ENCODE peak calls at places on chromosomes 1 and 21, in five cellular contexts. A is B cell, J is cardiac fibroblast, Q is Peyer's patch, W is activated B cell treated with CpG ODN at 0.5 μM for 24 hours. H is an unnamed sample.

GRCh38 chr1:156652131-156652991 is 10.4 kb downstream of the BCAN start:
- DNase-seq in A (no peak), J (peak; percentile 47), Q (no peak), W (no peak), H (peak; percentile 18)

GRCh38 chr21:32524010-32524719 is 61.2 kb downstream of the TCP10L start:
- DNase-seq in A (no peak), J (peak; percentile 92), Q (no peak), W (no peak), H (peak; percentile 86)

GRCh38 chr21:37921091-37921490 is 4.8 kb upstream of the KCNJ6 start:
- DNase-seq in A (no peak), J (no peak), Q (no peak), W (no peak), H (no peak)

GRCh38 chr1:86581250-86581649 is 34.4 kb downstream of the CLCA4 start:
- DNase-seq in A (no peak), J (no peak), Q (no peak), W (no peak), H (no peak)

GRCh38 chr1:172674831-172675613 is 16.1 kb downstream of the FASLG start:
- DNase-seq in A (no peak), J (no peak), Q (no peak), W (no peak), H (peak; percentile 50)

GRCh38 chr21:31556662-31557061 is 102.8 kb upstream of the SOD1 start:
- DNase-seq in A (no peak), J (no peak), Q (no peak), W (no peak), H (no peak)

GRCh38 chr1:1086911-1087341 is 12.8 kb upstream of the RNF223 start:
- DNase-seq in A (peak; percentile 40), J (no peak), Q (peak; percentile 42), W (no peak), H (no peak)

GRCh38 chr21:17454315-17455027 is 58.4 kb upstream of the CXADR start:
- DNase-seq in A (no peak), J (peak; percentile 82), Q (no peak), W (no peak), H (peak; percentile 86)

GRCh38 chr1:17214876-17215544 is 10.1 kb downstream of the PADI1 start:
- DNase-seq in A (no peak), J (no peak), Q (no peak), W (no peak), H (no peak)

GRCh38 chr1:159817276-159818041 is 9.2 kb upstream of the SLAMF8 start:
- DNase-seq in A (no peak), J (no peak), Q (no peak), W (no peak), H (no peak)

GRCh38 chr1:180502361-180503273 is at the start of gene ACBD6:
- DNase-seq in A (peak; percentile 92), J (peak; percentile 90), Q (peak; percentile 90), W (peak; percentile 82), H (peak; percentile 86)

GRCh38 chr1:248592655-248593054 is 4.8 kb downstream of the OR2T10 start:
- DNase-seq in A (no peak), J (no peak), Q (no peak), W (no peak), H (no peak)

GRCh38 chr1:115302390-115302961 is 35.6 kb downstream of the NGF start:
- DNase-seq in A (no peak), J (peak; percentile 86), Q (no peak), W (no peak), H (peak; percentile 97)

GRCh38 chr1:183822081-183822611 is 17.2 kb downstream of the RGL1 start:
- DNase-seq in A (no peak), J (peak; percentile 68), Q (no peak), W (no peak), H (peak; percentile 89)

GRCh38 chr21:46622226-46622625 is 13.2 kb upstream of the PRMT2 start:
- DNase-seq in A (no peak), J (peak; percentile 15), Q (no peak), W (no peak), H (no peak)

GRCh38 chr1:217273866-217274265 is 357.0 kb downstream of the GPATCH2 start:
- DNase-seq in A (no peak), J (peak; percentile 60), Q (no peak), W (no peak), H (peak; percentile 12)

GRCh38 chr1:57770772-57771171 is 346.9 kb upstream of the DAB1 start:
- DNase-seq in A (no peak), J (peak; percentile 3), Q (no peak), W (no peak), H (no peak)

GRCh38 chr1:181189245-181189644 is 100.7 kb downstream of the IER5 start:
- DNase-seq in A (no peak), J (no peak), Q (no peak), W (no peak), H (no peak)

GRCh38 chr1:1088036-1088800 is 14.1 kb upstream of the RNF223 start:
- DNase-seq in A (peak; percentile 67), J (no peak), Q (peak; percentile 30), W (no peak), H (no peak)

GRCh38 chr1:19547814-19548213 is 62.5 kb upstream of the CAPZB start:
- DNase-seq in A (no peak), J (no peak), Q (no peak), W (no peak), H (no peak)

GRCh38 chr1:229579101-229579651 is 20.7 kb upstream of the ABCB10 start:
- DNase-seq in A (peak; percentile 57), J (peak; percentile 63), Q (no peak), W (no peak), H (peak; percentile 12)

GRCh38 chr1:20099533-20099932 is 19.8 kb downstream of the PLA2G2D start:
- DNase-seq in A (no peak), J (no peak), Q (no peak), W (no peak), H (no peak)

GRCh38 chr1:202561726-202562442 is 148.4 kb downstream of the SYT2 start:
- DNase-seq in A (no peak), J (no peak), Q (no peak), W (no peak), H (no peak)

GRCh38 chr21:41425954-41426655 is at the start of gene MX1:
- DNase-seq in A (peak; percentile 88), J (peak; percentile 53), Q (peak; percentile 93), W (peak; percentile 77), H (peak; percentile 8)

GRCh38 chr21:44024895-44025353 is 12.8 kb downstream of the TRAPPC10 start:
- DNase-seq in A (no peak), J (peak; percentile 84), Q (no peak), W (no peak), H (peak; percentile 73)

GRCh38 chr1:42240964-42241755 is 76.6 kb upstream of the GUCA2A start:
- DNase-seq in A (no peak), J (peak; percentile 47), Q (no peak), W (no peak), H (peak; percentile 55)

GRCh38 chr1:184739796-184740195 is 14.9 kb downstream of the EDEM3 start:
- DNase-seq in A (no peak), J (no peak), Q (no peak), W (no peak), H (no peak)

GRCh38 chr1:226643701-226644540 is 95.2 kb downstream of the ITPKB start:
- DNase-seq in A (peak; percentile 85), J (no peak), Q (peak; percentile 47), W (peak; percentile 44), H (no peak)
- TF ChIP-seq CTCF in A (peak; percentile 35), J (no peak), Q (no peak), W (no peak), H (no peak)

GRCh38 chr1:111465754-111466153 is 8.0 kb upstream of the C1orf162 start:
- DNase-seq in A (no peak), J (no peak), Q (no peak), W (no peak), H (no peak)

GRCh38 chr1:111469539-111469938 is 4.2 kb upstream of the C1orf162 start:
- DNase-seq in A (no peak), J (no peak), Q (no peak), W (no peak), H (no peak)

GRCh38 chr1:111466480-111466879 is 7.3 kb upstream of the C1orf162 start:
- DNase-seq in A (no peak), J (no peak), Q (no peak), W (no peak), H (no peak)

GRCh38 chr1:111468717-111469100 is 5.1 kb upstream of the C1orf162 start:
- DNase-seq in A (no peak), J (no peak), Q (no peak), W (no peak), H (no peak)

GRCh38 chr1:111467805-111468716 is 5.7 kb upstream of the C1orf162 start:
- DNase-seq in A (no peak), J (no peak), Q (no peak), W (no peak), H (no peak)
- TF ChIP-seq CTCF in A (no peak), J (no peak), Q (no peak), W (no peak), H (no peak)

GRCh38 chr1:208245185-208245705 is 1.1 kb upstream of the PLXNA2 start:
- DNase-seq in A (peak; percentile 74), J (peak; percentile 96), Q (peak; percentile 84), W (peak; percentile 45), H (peak; percentile 92)
- TF ChIP-seq CTCF in A (peak; percentile 85), J (peak; percentile 72), Q (peak; percentile 79), W (no peak), H (peak; percentile 81)

GRCh38 chr1:97265630-97266029 is 544.0 kb downstream of the PTBP2 start:
- DNase-seq in A (no peak), J (no peak), Q (no peak), W (no peak), H (no peak)
- TF ChIP-seq CTCF in A (no peak), J (no peak), Q (no peak), W (no peak), H (no peak)

DNA sequence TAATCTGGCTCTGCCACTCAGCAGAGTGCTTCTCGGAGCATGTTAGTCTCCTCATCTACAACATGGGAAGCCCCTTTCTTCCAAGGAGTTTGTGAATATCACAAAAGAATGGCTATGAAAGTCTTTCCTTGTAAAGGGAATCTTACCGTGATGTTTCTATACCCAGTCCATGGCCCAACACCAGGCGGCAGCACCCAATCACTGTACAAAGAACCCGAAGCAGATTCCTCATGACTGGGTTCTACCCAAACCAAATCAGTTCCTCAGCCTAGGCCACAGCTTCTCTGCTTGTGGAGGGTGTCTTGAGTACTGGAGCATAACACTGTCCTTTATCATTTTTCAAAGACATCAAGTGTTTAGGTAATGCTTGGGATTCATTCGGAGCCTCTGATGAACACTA is 16.6 kb upstream of the SLFNL1 start:
- DNase-seq in A (no peak), J (peak; percentile 20), Q (no peak), W (no peak), H (no peak)
- TF ChIP-seq CTCF in A (no peak), J (no peak), Q (no peak), W (no peak), H (peak; percentile 21)

DNA sequence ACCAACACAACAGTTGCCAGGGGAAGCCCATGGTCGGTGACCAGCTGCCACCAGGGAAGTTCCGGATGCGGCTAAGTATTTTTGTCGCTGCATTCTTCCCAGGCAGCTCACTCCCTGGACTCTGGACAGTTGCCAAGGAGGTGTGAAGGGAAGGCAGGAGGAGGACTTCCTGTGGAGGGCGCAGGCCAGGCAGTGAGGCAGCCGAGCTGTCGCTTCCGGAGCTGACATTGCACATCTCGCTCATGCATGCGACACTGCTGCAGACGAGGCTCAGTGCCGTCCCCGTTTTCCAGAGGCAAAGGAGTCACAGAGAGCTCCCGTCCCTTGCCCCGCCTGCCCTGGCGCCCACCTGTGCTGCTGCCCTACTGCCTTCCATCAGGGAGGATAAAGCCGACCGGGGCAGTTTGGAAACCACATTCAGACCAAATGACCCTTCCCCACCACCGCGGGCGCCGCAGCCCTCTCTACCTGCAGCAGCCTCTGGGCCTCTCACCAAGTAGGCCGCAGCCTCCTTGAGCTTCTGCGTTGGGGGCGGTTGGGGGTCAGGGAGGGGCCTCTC is 81.4 kb downstream of the NENF start:
- DNase-seq in A (peak; percentile 36), J (peak; percentile 35), Q (peak; percentile 73), W (no peak), H (peak; percentile 37)
- TF ChIP-seq CTCF in A (no peak), J (peak; percentile 12), Q (no peak), W (no peak), H (no peak)

H was measured in AG10803.